ENCODE peak calls at places on chromosomes 3 and 15, in four cellular contexts. I is K562, Y is spleen, R is sigmoid colon. M is an unnamed sample. For H3K27me3, the result is how much of the 10 kb centered on the place peaks cover.

GRCh38 chr3:149736180-149737100 is 15.8 kb downstream of the COMMD2 start:
- DNase-seq in I (no peak), Y (no peak), R (no peak), M (no peak)

GRCh38 chr15:25910832-25911231 is 47.7 kb upstream of the ATP10A start:
- DNase-seq in Y (no peak), R (no peak), I (no peak), M (no peak)

GRCh38 chr3:142315083-142315482 is 89.7 kb upstream of the GK5 start:
- DNase-seq in Y (no peak), R (no peak), I (no peak), M (no peak)

GRCh38 chr3:187994221-187995085 is 159.5 kb upstream of the LPP start:
- DNase-seq in R (no peak), Y (no peak), I (no peak), M (no peak)

GRCh38 chr3:48407542-48408099 is 22.3 kb downstream of the PLXNB1 start:
- DNase-seq in Y (peak), R (peak), I (no peak), M (no peak)

GRCh38 chr3:69212411-69213160 is 90.2 kb upstream of the LMOD3 start:
- DNase-seq in I (no peak), Y (no peak), R (no peak), M (peak)

GRCh38 chr3:4693620-4694019 is 200.5 kb downstream of the ITPR1 start:
- DNase-seq in I (no peak), Y (no peak), R (no peak), M (no peak)

GRCh38 chr3:112799946-112800345 is 46.7 kb downstream of the CD200R1L start:
- DNase-seq in R (no peak), Y (no peak), I (no peak), M (no peak)

GRCh38 chr3:109687626-109688025 is 350.3 kb upstream of the DPPA4 start:
- DNase-seq in Y (no peak), I (no peak), R (no peak), M (no peak)

GRCh38 chr15:60328852-60329443 is 68.8 kb downstream of the ANXA2 start:
- DNase-seq in I (peak), Y (no peak), R (no peak), M (no peak)

GRCh38 chr3:61194892-61195538 is 56.2 kb downstream of the FHIT start:
- DNase-seq in R (no peak), I (no peak), Y (no peak), M (no peak)

GRCh38 chr15:80803580-80804525 is 24.7 kb downstream of the CEMIP start:
- DNase-seq in I (no peak), R (no peak), Y (no peak), M (no peak)

GRCh38 chr3:43181202-43181910 is 75.5 kb upstream of the POMGNT2 start:
- DNase-seq in R (no peak), Y (no peak), I (no peak), M (no peak)

GRCh38 chr3:182092662-182093262 is 381.0 kb downstream of the SOX2 start:
- DNase-seq in I (no peak), Y (no peak), R (no peak), M (no peak)

GRCh38 chr3:176934698-176935097 is 262.6 kb downstream of the TBL1XR1 start:
- DNase-seq in R (no peak), Y (no peak), I (no peak), M (no peak)

GRCh38 chr3:3165241-3165640 is 14.2 kb downstream of the CRBN start:
- DNase-seq in I (no peak), Y (no peak), R (no peak), M (no peak)

GRCh38 chr3:30625541-30626438 is 19.4 kb downstream of the TGFBR2 start:
- DNase-seq in I (no peak), R (no peak), Y (no peak), M (no peak)

GRCh38 chr3:113374078-113374477 is 67.2 kb downstream of the CFAP44 start:
- DNase-seq in R (no peak), Y (no peak), I (no peak), M (no peak)

GRCh38 chr3:27500051-27500450 is 15.9 kb upstream of the SLC4A7 start:
- DNase-seq in R (no peak), Y (no peak), I (no peak), M (no peak)

GRCh38 chr3:30657914-30658313 is 51.5 kb downstream of the TGFBR2 start:
- DNase-seq in Y (no peak), I (no peak), R (no peak), M (no peak)

GRCh38 chr15:54659668-54660067 is 537.1 kb downstream of the RSL24D1 start:
- DNase-seq in I (no peak), Y (no peak), R (no peak), M (no peak)

GRCh38 chr3:188605960-188606359 is 452.0 kb downstream of the LPP start:
- DNase-seq in Y (no peak), R (no peak), I (no peak), M (no peak)

GRCh38 chr15:60905587-60905986 is 323.5 kb downstream of the RORA start:
- DNase-seq in R (no peak), Y (no peak), I (no peak), M (no peak)

GRCh38 chr3:69082805-69083204 is 1.9 kb upstream of the ARL6IP5 start:
- DNase-seq in I (no peak), R (no peak), Y (no peak), M (no peak)

GRCh38 chr15:49131403-49131802 is 24.0 kb downstream of the COPS2 start:
- DNase-seq in R (no peak), Y (no peak), I (no peak), M (no peak)

GRCh38 chr3:172040078-172040975 is 949 bp downstream of the FNDC3B start:
- DNase-seq in Y (peak), I (peak), R (peak), M (no peak)

GRCh38 chr3:24410861-24411260 is 83.8 kb downstream of the THRB start:
- DNase-seq in Y (no peak), R (no peak), I (no peak), M (no peak)

GRCh38 chr3:113648524-113648923 is 47.9 kb downstream of the USF3 start:
- DNase-seq in I (no peak), R (no peak), Y (no peak), M (no peak)

DNA sequence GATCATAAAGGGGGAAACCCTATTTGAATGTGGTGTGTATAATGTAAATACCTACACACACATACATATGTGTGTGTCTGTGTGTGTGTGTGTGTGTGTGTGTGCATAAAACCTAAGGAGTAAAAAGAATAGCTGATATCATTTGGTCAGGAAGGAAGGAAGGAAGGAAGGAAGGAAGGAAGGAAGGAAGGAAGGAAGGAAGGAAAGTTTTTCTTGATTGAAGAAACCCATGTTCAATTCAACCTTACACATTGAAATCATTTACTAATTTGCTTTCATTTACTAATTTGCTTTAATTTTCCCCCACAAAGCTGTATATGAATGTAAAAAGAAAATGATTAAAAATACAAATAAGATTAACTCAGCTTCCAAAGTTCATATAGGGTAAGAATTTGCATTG is 386.6 kb downstream of the ROBO2 start:
- DNase-seq in I (no peak), Y (no peak), R (no peak), M (no peak)
- TF ChIP-seq POLR2AphosphoS5 in I (no peak), Y (no peak), R (no peak), M (no peak)

GRCh38 chr3:45618081-45618509 is 23.5 kb downstream of the LIMD1 start:
- DNase-seq in Y (no peak), R (no peak), I (no peak), M (no peak)
- H3K4me3 ChIP-seq in Y (no peak), R (no peak), I (no peak), M (no peak)

GRCh38 chr15:40927497-40928346 is 1.4 kb upstream of the DLL4 start:
- DNase-seq in Y (peak), R (no peak), I (peak), M (no peak)

GRCh38 chr15:40928351-40928974 is 677 bp upstream of the DLL4 start:
- DNase-seq in R (no peak), I (peak), Y (peak), M (no peak)

GRCh38 chr15:40929730-40930429 is 740 bp downstream of the DLL4 start:
- DNase-seq in I (peak), R (no peak), Y (peak), M (no peak)

GRCh38 chr15:40930430-40931299 is 1.5 kb downstream of the DLL4 start:
- DNase-seq in R (no peak), Y (peak), I (peak), M (no peak)

DNA sequence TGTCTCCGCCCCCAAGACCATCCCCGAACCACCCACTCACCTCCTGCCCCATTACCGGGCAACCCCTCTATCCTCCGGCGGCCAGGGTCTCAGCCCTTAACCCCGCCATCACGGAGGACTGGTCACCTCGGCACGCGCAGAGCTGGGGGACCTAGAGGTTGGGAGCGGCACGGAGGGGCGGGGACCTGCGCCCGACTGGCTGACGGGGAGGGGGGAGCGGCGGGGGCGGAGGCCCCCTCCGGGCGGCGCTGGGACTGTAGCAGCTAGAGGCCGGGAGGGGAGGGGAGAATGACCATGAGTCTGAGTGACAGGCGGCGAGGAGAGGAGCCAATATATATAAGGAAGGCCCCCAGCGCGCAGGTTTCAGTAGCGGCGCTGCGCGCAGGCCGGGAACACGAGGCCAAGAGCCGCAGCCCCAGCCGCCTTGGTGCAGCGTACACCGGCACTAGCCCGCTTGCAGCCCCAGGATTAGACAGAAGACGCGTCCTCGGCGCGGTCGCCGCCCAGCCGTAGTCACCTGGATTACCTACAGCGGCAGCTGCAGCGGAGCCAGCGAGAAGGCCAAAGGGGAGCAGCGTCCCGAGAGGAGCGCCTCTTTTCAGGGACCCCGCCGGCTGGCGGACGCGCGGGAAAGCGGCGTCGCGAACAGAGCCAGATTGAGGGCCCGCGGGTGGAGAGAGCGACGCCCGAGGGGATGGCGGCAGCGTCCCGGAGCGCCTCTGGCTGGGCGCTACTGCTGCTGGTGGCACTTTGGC is at the start of gene DLL4:
- DNase-seq in R (no peak), I (peak), Y (peak), M (no peak)
- H3K27me3 ChIP-seq in R (half or more), I (under half), Y (half or more), M (under half)

GRCh38 chr15:84599906-84600305 is 903 bp upstream of the ZSCAN2 start:
- DNase-seq in Y (peak), I (no peak), R (peak), M (no peak)

GRCh38 chr15:84600331-84600686 is 500 bp upstream of the ZSCAN2 start:
- DNase-seq in Y (peak), I (peak), R (peak), M (peak)

GRCh38 chr15:84598993-84599392 is 1.8 kb upstream of the ZSCAN2 start:
- DNase-seq in R (no peak), Y (no peak), I (peak), M (no peak)

GRCh38 chr15:84601555-84601838 is 688 bp downstream of the ZSCAN2 start:
- DNase-seq in I (no peak), R (no peak), Y (no peak), M (no peak)

DNA sequence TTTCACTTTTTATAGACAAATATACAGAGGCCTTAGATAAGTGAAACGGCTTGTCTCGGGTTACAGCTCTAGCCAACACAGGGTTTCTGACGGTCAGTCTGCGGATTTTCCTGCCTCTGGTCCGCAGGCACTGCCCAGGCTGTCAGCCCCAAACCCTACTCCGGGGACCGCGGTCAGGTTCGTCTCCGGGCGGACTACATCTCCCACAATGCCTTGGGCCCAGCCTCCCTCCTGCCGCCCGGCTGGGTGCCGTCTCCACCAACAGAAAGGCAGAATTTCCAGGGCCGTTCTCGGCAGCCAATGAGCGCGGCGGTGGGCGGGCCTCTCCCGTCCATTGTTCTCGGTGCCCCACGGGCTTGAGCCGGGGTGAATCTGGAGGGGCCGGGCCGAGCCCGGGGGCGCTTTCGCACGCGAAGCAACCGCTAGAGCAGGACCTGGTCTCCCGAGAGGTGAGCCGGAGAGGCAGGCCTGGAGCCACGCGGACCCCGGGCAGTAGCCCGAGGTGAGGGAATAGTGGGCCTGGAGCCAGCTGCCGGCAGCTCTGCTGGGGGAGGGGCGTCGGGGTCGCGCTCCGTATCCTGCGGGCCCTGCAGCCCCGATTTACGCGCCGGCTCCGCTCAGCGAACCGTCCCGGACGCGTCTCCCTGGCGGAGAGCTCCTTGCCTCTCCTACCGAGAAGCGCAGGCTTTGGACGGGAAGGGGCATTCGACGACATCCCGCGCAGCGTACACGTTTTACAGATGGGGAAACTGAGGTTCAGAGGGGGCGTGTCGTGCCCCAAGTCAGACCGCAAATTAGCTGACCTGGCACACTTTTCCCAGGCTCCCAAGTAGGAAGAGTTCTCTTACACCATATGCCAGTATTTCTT is at the start of gene ZSCAN2:
- DNase-seq in R (peak), I (peak), Y (peak), M (peak)
- TF ChIP-seq POLR2AphosphoS5 in R (peak), I (peak), Y (peak), M (peak)

DNA sequence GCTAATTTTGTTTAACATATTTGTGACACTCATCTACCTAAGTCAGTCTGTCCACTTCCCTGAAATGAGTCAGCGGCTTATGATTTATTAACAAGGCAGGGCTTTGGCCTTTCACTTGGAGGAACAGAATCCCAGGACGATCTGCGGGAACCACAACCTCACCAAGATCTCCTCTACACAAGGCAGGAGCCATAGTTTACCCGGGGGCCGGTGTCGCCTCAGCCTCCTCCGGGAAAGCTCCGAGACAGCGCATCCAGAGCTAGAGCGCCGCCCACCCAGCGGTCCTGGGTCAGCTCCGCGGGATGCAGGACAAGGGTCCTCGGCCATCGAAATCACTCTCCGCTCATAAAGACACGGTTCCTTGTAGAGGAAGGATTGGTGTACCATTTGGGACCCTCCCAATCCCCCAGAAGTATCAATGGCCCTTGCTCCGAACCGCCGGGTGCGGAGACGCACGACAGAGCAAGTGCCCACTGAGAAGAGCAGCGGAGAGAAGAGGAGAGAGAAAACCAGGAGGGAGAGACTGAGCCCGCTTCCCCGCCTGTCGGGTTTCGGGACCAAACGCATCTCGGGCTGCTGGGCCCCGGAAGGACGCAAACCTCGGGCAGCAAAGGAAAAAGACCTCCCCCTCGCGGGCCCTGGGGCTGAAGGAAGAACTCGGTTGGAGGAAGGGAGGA is 13.1 kb upstream of the ALCAM start:
- DNase-seq in I (no peak), R (no peak), Y (peak), M (no peak)
- H3K4me3 ChIP-seq in I (no peak), R (no peak), Y (no peak), M (no peak)

DNA sequence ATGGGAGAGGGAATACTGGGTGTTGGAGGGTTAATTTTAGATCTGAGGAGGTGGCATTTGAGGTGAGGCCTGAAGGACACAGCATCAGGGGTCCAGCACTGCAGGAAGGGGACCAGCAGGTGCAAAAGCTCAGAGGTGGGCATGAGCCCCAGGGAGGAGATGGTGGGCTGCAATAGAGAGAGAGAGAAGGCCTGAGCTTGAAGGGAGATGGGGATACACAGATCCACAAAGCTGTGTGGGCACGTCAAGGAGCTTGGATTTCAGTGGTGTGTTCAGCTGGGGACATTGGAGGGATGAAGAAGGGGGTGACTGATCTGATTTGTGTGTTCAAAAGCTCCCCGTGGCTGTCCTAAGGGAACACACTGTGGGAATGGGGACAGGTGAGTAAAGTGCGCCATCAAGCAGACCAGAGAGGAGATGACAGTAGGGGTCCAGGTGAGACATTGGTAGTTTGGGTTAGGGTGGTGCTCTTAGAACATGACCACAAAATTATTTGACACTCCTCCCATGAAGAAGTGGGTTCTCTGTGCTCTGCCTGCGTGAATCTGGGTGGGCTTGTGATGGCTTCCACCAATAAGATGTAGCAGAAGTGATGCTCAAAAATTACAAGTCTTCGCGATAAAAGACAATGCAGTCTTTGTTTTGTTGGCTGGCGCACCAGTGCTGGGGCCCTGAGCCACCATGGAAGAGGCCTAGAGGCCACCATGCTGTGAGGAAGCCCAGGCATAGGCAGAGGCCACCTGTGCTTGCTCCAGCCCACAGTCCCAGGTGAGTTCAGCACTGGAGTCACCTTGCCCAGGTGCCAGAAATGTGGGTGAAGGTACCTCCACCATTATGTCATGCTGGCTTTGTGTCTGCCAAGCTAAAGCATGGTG is 1.9 kb upstream of the WNT7A start:
- DNase-seq in I (no peak), Y (no peak), R (peak), M (no peak)
- H3K27me3 ChIP-seq in I (under half), Y (under half), R (half or more), M (under half)

GRCh38 chr3:197309528-197310361 is 11.3 kb upstream of the DLG1 start:
- DNase-seq in R (no peak), Y (no peak), I (no peak), M (no peak)
- TF ChIP-seq POLR2AphosphoS5 in R (peak), Y (no peak), I (no peak), M (no peak)